ENCODE peak calls at places on chromosomes 5 and 9, in nine cellular contexts. G, E, T, N, O, I, Z, V and U are unnamed samples.
A peak's percentile ranks its signal among the peaks of the same experiment; 100 is the strongest.

GRCh38 chr5:39570418-39571027 is 145.7 kb upstream of the DAB2 start:
- DNase-seq in I (no peak), N (no peak), E (peak; percentile 14), G (no peak), V (peak; percentile 61), O (no peak), Z (peak; percentile 80), T (peak; percentile 63), U (no peak)

GRCh38 chr5:6175172-6175855 is 203.0 kb downstream of the MED10 start:
- DNase-seq in V (no peak), E (no peak), O (no peak), N (no peak), T (no peak), G (no peak), Z (peak; percentile 60), I (no peak), U (no peak)

GRCh38 chr5:159947708-159948358 is 31.6 kb downstream of the ADRA1B start:
- DNase-seq in V (peak; percentile 69), E (no peak), I (no peak), Z (no peak), G (no peak), N (no peak), T (peak; percentile 25), O (no peak), U (no peak)

GRCh38 chr5:74199436-74200210 is 440.9 kb downstream of the ENC1 start:
- DNase-seq in Z (peak; percentile 46), V (peak; percentile 74), O (no peak), N (no peak), G (no peak), T (peak; percentile 29), E (no peak), I (no peak), U (no peak)

GRCh38 chr9:136204838-136205706 is at the start of gene LHX3:
- DNase-seq in O (no peak), I (no peak), T (peak; percentile 76), V (no peak), Z (no peak), E (no peak), G (no peak), N (no peak), U (no peak)

GRCh38 chr9:110217656-110218099 is 9.7 kb upstream of the C9orf152 start:
- DNase-seq in Z (peak; percentile 62), V (peak; percentile 63), G (peak; percentile 9), T (peak; percentile 62), E (peak; percentile 40), I (peak; percentile 52), O (no peak), N (no peak), U (no peak)

GRCh38 chr9:91421022-91421765 is 2.4 kb downstream of the NFIL3 start:
- DNase-seq in Z (no peak), I (peak; percentile 70), G (no peak), E (peak; percentile 10), O (no peak), V (peak; percentile 62), T (peak; percentile 78), N (peak; percentile 38), U (peak; percentile 43)

GRCh38 chr5:166302189-166302588 is 1989.3 kb upstream of the WWC1 start:
- DNase-seq in N (no peak), E (no peak), V (no peak), O (no peak), G (no peak), T (no peak), I (no peak), Z (no peak), U (no peak)

GRCh38 chr9:130465383-130466096 is 20.8 kb downstream of the ASS1 start:
- DNase-seq in Z (no peak), I (no peak), V (no peak), N (no peak), E (no peak), O (no peak), G (no peak), T (no peak), U (no peak)

GRCh38 chr9:130467371-130467770 is 22.6 kb downstream of the ASS1 start:
- DNase-seq in I (no peak), V (no peak), G (no peak), E (no peak), T (no peak), N (no peak), Z (no peak), O (no peak), U (no peak)

GRCh38 chr9:130463763-130464745 is 19.3 kb downstream of the ASS1 start:
- DNase-seq in G (no peak), V (no peak), O (no peak), Z (no peak), E (no peak), N (no peak), I (no peak), T (no peak), U (no peak)

GRCh38 chr9:130468566-130468965 is 23.8 kb downstream of the ASS1 start:
- DNase-seq in G (no peak), V (no peak), O (no peak), E (no peak), T (no peak), I (no peak), Z (no peak), N (no peak), U (no peak)

GRCh38 chr9:130466537-130467217 is 21.9 kb downstream of the ASS1 start:
- DNase-seq in V (no peak), G (no peak), I (no peak), Z (no peak), N (no peak), T (no peak), O (no peak), E (no peak), U (no peak)
- H3K36me3 ChIP-seq in V (no peaks in the 10 kb centered on the region), G (peaks cover 58% of the 10 kb centered on the region), I (peaks cover 44% of the 10 kb centered on the region), Z (no peaks in the 10 kb centered on the region), N (peaks cover 15% of the 10 kb centered on the region), T (no peaks in the 10 kb centered on the region), O (no peaks in the 10 kb centered on the region), E (no peaks in the 10 kb centered on the region), U (peaks cover 6% of the 10 kb centered on the region)

GRCh38 chr5:176389114-176389768 is 690 bp downstream of the HIGD2A start:
- DNase-seq in O (no peak), Z (peak; percentile 36), T (no peak), E (no peak), G (no peak), N (no peak), V (no peak), I (no peak), U (no peak)

GRCh38 chr5:176388341-176389113 is at the start of the genes HIGD2A and NOP16:
- DNase-seq in O (peak; percentile 100), N (peak; percentile 100), V (peak; percentile 98), E (peak; percentile 99), T (peak; percentile 100), Z (peak; percentile 99), I (peak; percentile 100), G (peak; percentile 92), U (peak; percentile 100)

GRCh38 chr5:176386491-176386890 is 1.9 kb downstream of the NOP16 start:
- DNase-seq in O (no peak), N (no peak), T (no peak), Z (no peak), G (no peak), V (no peak), E (no peak), I (no peak), U (no peak)

GRCh38 chr5:176388003-176388340 is 426 bp downstream of the NOP16 start:
- DNase-seq in I (no peak), O (no peak), Z (peak; percentile 23), E (peak; percentile 22), T (peak; percentile 40), G (no peak), V (peak; percentile 9), N (no peak), U (no peak)

GRCh38 chr5:176387384-176387925 is 943 bp downstream of the NOP16 start:
- DNase-seq in E (no peak), I (no peak), V (no peak), G (no peak), Z (no peak), T (no peak), O (no peak), N (no peak), U (no peak)
- TF ChIP-seq CTCF in E (peak; percentile 30), I (no peak), V (no peak), G (peak; percentile 12), Z (no peak), T (no peak), O (no peak), N (no peak), U (no peak)

GRCh38 chr5:14359069-14360043 is 216.2 kb downstream of the TRIO start:
- DNase-seq in Z (no peak), E (no peak), I (no peak), G (no peak), O (no peak), N (no peak), V (no peak), T (no peak), U (no peak)

GRCh38 chr5:14365831-14366435 is 215.7 kb upstream of the OTULINL start:
- DNase-seq in T (no peak), N (no peak), V (no peak), E (no peak), O (no peak), Z (peak; percentile 49), G (no peak), I (no peak), U (no peak)

GRCh38 chr5:14364096-14364495 is 217.5 kb upstream of the OTULINL start:
- DNase-seq in Z (peak; percentile 53), I (no peak), G (no peak), N (no peak), E (no peak), T (no peak), V (no peak), O (no peak), U (no peak)

GRCh38 chr5:14364576-14365472 is 216.8 kb upstream of the OTULINL start:
- DNase-seq in Z (peak; percentile 64), N (no peak), T (peak; percentile 62), O (no peak), E (no peak), V (no peak), I (no peak), G (no peak), U (peak; percentile 36)

DNA sequence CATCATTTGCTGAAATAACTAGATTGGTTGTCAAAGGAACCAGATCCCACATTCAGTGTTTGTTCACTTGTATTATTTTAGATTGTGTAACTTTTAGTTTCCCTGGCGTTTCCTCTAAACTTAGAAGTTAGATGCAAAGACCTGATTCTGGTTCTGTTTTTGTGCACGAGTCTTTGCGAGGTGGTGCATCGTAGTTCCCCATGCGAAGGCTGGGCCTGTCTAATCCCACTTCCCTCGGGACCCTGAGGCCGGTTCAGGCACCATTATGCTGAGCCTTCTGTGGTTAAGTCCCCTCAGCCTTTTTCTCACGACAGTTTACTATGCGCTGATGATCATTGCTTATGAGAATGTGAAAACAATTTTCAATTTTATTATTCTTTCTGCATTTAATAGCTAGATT is 219.1 kb upstream of the OTULINL start:
- DNase-seq in T (no peak), I (no peak), O (no peak), Z (no peak), E (no peak), N (no peak), G (no peak), V (no peak), U (no peak)
- H3K36me3 ChIP-seq in T (no peaks in the 10 kb centered on the region), I (peaks cover 82% of the 10 kb centered on the region), O (no peaks in the 10 kb centered on the region), Z (peaks cover 81% of the 10 kb centered on the region), E (peaks cover 92% of the 10 kb centered on the region), N (peaks cover 35% of the 10 kb centered on the region), G (peaks cover 42% of the 10 kb centered on the region), V (peaks cover 79% of the 10 kb centered on the region), U (peaks cover 6% of the 10 kb centered on the region)

DNA sequence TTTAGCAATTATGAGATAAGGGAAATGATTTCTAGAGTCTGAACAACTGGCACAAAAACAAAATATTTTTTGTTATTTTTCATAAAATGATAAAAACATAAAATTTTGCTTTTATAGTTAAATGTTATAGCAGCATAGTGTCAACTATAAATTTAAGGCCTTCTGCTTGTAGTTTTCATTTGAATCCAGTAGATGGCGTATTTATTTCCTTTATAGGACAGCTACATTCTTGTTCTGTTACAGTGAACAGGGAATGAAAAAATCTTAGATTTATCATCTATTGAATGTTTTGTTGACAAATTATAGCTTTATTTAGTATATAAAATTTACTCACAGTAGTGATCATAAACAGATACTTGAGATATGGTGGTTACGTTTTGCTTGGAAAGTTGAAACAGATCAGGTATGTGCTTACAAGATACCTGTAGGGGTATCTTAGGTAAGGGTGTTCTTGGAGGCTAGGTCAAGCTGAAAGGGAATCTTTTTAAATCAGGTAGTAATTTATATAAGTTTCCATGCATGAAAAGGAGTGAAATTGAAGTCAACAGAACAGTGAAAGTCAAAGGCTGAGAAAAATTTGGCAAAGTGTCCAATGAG is 239.3 kb upstream of the GRIN3A start:
- DNase-seq in G (no peak), O (no peak), Z (peak; percentile 23), N (no peak), E (no peak), I (no peak), T (peak; percentile 32), V (peak; percentile 12), U (no peak)
- TF ChIP-seq CTCF in G (peak; percentile 52), O (peak; percentile 55), Z (peak; percentile 56), N (peak; percentile 33), E (peak; percentile 25), I (peak; percentile 29), T (peak; percentile 69), V (peak; percentile 50), U (peak; percentile 59)